ENCODE peak calls at places on chromosomes 3 and 15, in eight cellular contexts. J is GM23338, X is heart right ventricle, H is body of pancreas, D is astrocyte, L is ovary, W is H1, O is A673. I is an unnamed sample. For H3K27me3, the result is how much of the 10 kb centered on the place peaks cover.

GRCh38 chr3:192907784-192908183 is 9.9 kb downstream of the MB21D2 start:
- DNase-seq in W (no peak), D (no peak), H (no peak), X (no peak), L (no peak), O (no peak), J (no peak), I (no peak)

GRCh38 chr3:184016820-184017671 is 638 bp downstream of the ABCC5 start:
- DNase-seq in O (peak), J (peak), L (peak), W (peak), X (peak), H (peak), D (no peak), I (no peak)

GRCh38 chr3:99953596-99953995 is 135.9 kb downstream of the CMSS1 start:
- DNase-seq in D (peak), X (no peak), H (no peak), J (no peak), O (no peak), L (no peak), W (no peak), I (no peak)

GRCh38 chr3:123236902-123237301 is 35.2 kb downstream of the SEC22A start:
- DNase-seq in L (no peak), X (no peak), H (no peak), D (no peak), W (no peak), O (no peak), J (no peak), I (no peak)

GRCh38 chr3:150409125-150409526 is 1.0 kb downstream of the TSC22D2 start:
- DNase-seq in H (no peak), O (no peak), W (no peak), D (no peak), X (no peak), L (peak), J (no peak), I (no peak)

GRCh38 chr15:58731756-58732535 is 17.6 kb downstream of the ADAM10 start:
- DNase-seq in H (no peak), D (peak), W (no peak), L (no peak), J (no peak), O (no peak), X (no peak), I (peak)

GRCh38 chr3:184592411-184593200 is 31.0 kb downstream of the EPHB3 start:
- DNase-seq in D (peak), L (peak), W (no peak), J (no peak), O (no peak), H (no peak), X (no peak), I (peak)

GRCh38 chr15:67421105-67421504 is 99.8 kb upstream of the C15orf61 start:
- DNase-seq in W (no peak), J (no peak), H (no peak), X (no peak), D (no peak), O (no peak), L (no peak), I (no peak)

GRCh38 chr3:148400754-148401153 is 296.9 kb upstream of the AGTR1 start:
- DNase-seq in J (no peak), H (no peak), D (no peak), W (no peak), L (no peak), X (no peak), O (no peak), I (no peak)

GRCh38 chr15:31390777-31391486 is 64.3 kb downstream of the KLF13 start:
- DNase-seq in H (no peak), J (no peak), X (no peak), O (no peak), L (no peak), D (no peak), W (no peak), I (no peak)

GRCh38 chr15:76340198-76340801 is 3.7 kb downstream of the ISL2 start:
- DNase-seq in X (peak), H (peak), J (peak), W (peak), D (no peak), L (no peak), O (no peak), I (no peak)

GRCh38 chr3:191234216-191234615 is 35.2 kb downstream of the OSTN start:
- DNase-seq in H (no peak), J (no peak), L (no peak), D (no peak), O (no peak), W (no peak), X (no peak), I (no peak)

GRCh38 chr3:187753516-187753915 is 8.2 kb upstream of the BCL6 start:
- DNase-seq in L (no peak), H (no peak), W (no peak), D (no peak), J (no peak), X (no peak), O (no peak), I (no peak)

GRCh38 chr3:157242836-157243235 is 82.9 kb upstream of the CCNL1 start:
- DNase-seq in L (no peak), H (no peak), X (no peak), W (no peak), O (no peak), D (no peak), J (no peak), I (no peak)

GRCh38 chr3:173529062-173529711 is 131.6 kb downstream of the NLGN1 start:
- DNase-seq in J (peak), L (no peak), O (peak), X (no peak), D (peak), W (no peak), H (peak), I (no peak)

GRCh38 chr3:136135039-136135802 is 60.9 kb downstream of the MSL2 start:
- DNase-seq in H (no peak), X (no peak), D (no peak), J (no peak), O (peak), W (no peak), L (no peak), I (no peak)

GRCh38 chr15:62275818-62276217 is 110.7 kb upstream of the C2CD4B start:
- DNase-seq in J (no peak), O (no peak), X (no peak), L (no peak), W (no peak), H (peak), D (no peak), I (no peak)

GRCh38 chr15:61479601-61480000 is 250.5 kb upstream of the RORA start:
- DNase-seq in O (no peak), L (no peak), J (no peak), H (no peak), D (peak), X (no peak), W (no peak), I (no peak)

GRCh38 chr15:48040166-48040817 is 80.5 kb upstream of the SLC24A5 start:
- DNase-seq in L (no peak), O (peak), X (no peak), J (no peak), H (no peak), W (no peak), D (peak), I (no peak)

GRCh38 chr3:4373669-4374068 is 70.5 kb downstream of the SETMAR start:
- DNase-seq in O (no peak), L (no peak), D (no peak), H (no peak), X (no peak), W (no peak), J (no peak), I (no peak)

GRCh38 chr3:141529256-141530132 is 42.7 kb downstream of the RASA2 start:
- DNase-seq in H (no peak), W (no peak), D (no peak), O (peak), J (peak), L (no peak), X (no peak), I (no peak)

GRCh38 chr3:5796541-5796940 is 609.0 kb downstream of the EDEM1 start:
- DNase-seq in D (no peak), H (no peak), W (no peak), J (no peak), X (no peak), O (no peak), L (no peak), I (no peak)

GRCh38 chr3:55169608-55170010 is 241.8 kb upstream of the LRTM1 start:
- DNase-seq in W (no peak), J (no peak), L (no peak), O (no peak), X (no peak), H (no peak), D (peak), I (peak)

DNA sequence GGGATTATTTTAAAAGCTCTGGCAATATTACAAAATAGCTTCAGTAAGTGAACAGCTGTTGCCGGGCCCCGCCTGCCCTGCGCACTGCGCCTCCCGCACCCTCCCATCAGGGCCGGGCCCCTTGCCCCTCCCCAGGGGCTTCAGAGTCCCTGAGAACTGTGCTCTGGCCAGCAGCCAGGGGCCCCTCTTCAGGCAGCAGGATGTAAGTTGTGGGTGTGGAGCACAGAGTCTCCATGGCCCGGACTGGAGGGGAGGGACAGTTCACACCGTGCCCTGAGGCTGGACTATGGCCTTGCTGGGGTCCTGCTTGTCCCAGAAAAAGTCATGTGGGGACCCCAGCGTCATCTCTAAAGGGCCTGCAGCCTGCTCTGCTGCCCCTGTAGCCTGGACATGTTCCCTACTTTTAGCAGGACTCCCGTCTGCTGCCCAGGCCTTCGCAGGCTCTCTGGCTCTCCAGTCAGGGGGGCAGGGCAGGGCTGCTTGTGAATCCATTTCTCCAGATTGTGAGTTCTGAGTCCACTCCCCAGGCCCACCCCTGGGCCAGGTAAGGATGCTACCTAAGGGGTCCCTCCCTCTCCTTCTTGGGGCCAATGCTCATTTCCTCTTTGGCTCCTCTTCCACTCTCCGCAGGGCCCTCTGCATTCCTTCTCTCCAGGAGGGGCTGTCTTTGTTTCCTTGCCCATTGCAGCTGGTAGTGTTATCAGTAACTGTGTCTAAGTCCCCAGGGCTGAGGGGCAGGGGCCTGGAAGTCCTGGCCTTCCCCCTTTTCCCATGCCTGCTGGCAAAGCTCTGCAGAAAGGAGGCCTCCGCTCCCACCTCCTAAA is 12.8 kb upstream of the CACNA2D2 start:
- DNase-seq in W (peak), D (no peak), H (peak), O (peak), L (peak), X (peak), J (peak), I (no peak)
- H3K27me3 ChIP-seq in W (under half), D (under half), H (under half), O (under half), L (under half), X (under half), J (under half), I (under half)

GRCh38 chr3:129282727-129283327 is 4.2 kb downstream of the HMCES start:
- DNase-seq in J (no peak), W (no peak), D (peak), X (no peak), H (no peak), L (no peak), O (peak), I (no peak)
- TF ChIP-seq CTCF in J (no peak), W (no peak), D (no peak), X (no peak), H (no peak), L (no peak), O (no peak), I (no peak)

GRCh38 chr3:10510086-10510742 is 4.8 kb upstream of the ATP2B2 start:
- DNase-seq in X (no peak), H (no peak), J (no peak), O (no peak), W (no peak), D (no peak), L (no peak), I (no peak)
- H3K27me3 ChIP-seq in X (under half), H (under half), J (under half), O (under half), W (under half), D (under half), L (under half), I (under half)

DNA sequence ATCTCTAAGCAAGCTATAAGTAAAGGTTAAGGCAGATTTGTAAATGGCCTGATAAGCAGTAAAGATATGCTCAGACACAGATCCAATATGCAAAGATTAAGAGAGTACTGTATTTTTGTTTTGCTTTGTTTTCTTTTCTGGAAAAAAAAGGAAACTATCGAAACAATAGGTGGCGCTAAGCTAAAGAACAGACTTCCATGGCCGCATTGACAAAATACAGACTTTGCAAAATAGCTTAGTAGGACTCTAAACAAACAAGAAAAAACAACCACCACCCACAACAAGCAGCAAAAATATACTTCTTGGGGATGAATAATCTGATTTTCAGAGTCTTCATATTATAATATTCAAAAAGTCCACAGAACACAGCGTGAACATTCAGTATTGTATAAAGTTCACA is 758.4 kb upstream of the ROBO1 start:
- DNase-seq in X (no peak), O (peak), J (peak), H (no peak), D (no peak), W (no peak), L (no peak), I (no peak)
- TF ChIP-seq CTCF in X (no peak), O (peak), J (peak), H (no peak), D (peak), W (no peak), L (no peak), I (no peak)

GRCh38 chr3:14228611-14229470 is 50.2 kb downstream of the LSM3 start:
- DNase-seq in H (no peak), L (no peak), D (no peak), O (no peak), W (no peak), J (no peak), X (no peak), I (no peak)
- H3K27me3 ChIP-seq in H (under half), L (under half), D (under half), O (under half), W (under half), J (under half), X (under half), I (under half)

GRCh38 chr15:43229977-43230376 is 9.2 kb upstream of the EPB42 start:
- DNase-seq in W (no peak), O (no peak), J (no peak), L (no peak), H (no peak), D (no peak), X (no peak), I (no peak)
- TF ChIP-seq CTCF in W (no peak), O (no peak), J (no peak), L (no peak), H (no peak), D (no peak), X (no peak), I (no peak)

GRCh38 chr15:96593735-96594134 is 263.2 kb downstream of the NR2F2 start:
- DNase-seq in J (peak), H (no peak), W (no peak), D (no peak), O (no peak), X (no peak), L (no peak), I (no peak)
- H3K27me3 ChIP-seq in J (under half), H (under half), W (under half), D (under half), O (under half), X (under half), L (under half), I (under half)

GRCh38 chr3:32606277-32606676 is 35.6 kb upstream of the DYNC1LI1 start:
- DNase-seq in J (no peak), O (no peak), X (no peak), D (no peak), L (no peak), W (no peak), H (no peak), I (no peak)

GRCh38 chr3:32602206-32602605 is 31.5 kb upstream of the DYNC1LI1 start:
- DNase-seq in D (no peak), L (no peak), W (no peak), H (no peak), X (no peak), O (no peak), J (peak), I (no peak)

GRCh38 chr3:32603064-32603463 is 32.4 kb upstream of the DYNC1LI1 start:
- DNase-seq in L (no peak), O (no peak), D (no peak), W (no peak), X (no peak), H (no peak), J (no peak), I (no peak)
- TF ChIP-seq CTCF in L (no peak), O (no peak), D (no peak), W (no peak), X (no peak), H (no peak), J (no peak), I (no peak)

DNA sequence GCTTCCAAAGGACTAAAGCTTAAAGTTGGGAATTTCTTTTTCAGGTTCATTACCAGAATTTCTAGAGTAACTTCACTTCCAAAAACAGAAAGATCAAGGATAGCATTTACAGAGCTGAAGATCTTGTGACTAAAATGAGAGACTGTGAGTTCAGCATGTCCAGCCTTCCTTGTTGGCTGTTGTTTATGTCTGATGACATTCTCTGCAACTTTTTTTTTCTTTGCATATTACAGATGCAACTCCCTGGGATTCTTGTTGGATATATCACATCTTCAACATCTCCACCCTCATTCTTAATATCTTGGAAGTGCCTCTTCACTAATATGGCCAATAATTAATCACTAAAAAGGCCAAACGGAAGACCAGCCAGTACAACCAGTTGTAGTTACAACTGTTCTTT is 86.2 kb upstream of the FRMD4B start:
- DNase-seq in X (no peak), O (no peak), D (no peak), H (no peak), J (no peak), W (no peak), L (no peak), I (no peak)
- H3K27me3 ChIP-seq in X (under half), O (under half), D (under half), H (under half), J (under half), W (under half), L (under half), I (under half)

DNA sequence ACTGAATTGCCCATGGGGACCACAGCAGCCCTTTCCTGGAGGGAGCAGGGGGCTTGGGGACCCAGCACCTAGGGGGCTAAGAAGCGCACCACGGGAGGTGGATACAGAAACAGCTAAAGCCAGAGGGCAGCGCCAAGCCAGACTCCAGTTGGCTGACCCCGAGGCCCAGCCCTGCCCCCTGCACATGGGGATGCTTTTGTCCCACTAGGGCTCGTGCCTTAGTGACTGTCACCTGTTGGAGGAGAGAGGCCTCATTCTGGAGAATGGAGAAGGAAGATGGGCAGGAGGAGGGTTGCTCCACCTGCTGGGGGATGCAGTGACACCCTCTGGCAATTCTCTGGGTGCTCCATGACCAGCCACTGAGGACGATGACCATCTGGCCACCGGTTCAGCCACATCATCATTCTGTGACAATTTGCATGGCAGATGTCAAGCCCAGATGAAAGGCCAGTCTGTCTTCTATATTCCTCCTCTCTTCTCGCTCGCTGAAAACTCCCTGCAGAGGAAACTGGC is 167.8 kb upstream of the TLE3 start:
- DNase-seq in X (no peak), W (no peak), L (no peak), O (no peak), H (no peak), J (no peak), D (no peak), I (no peak)
- TF ChIP-seq CTCF in X (peak), W (no peak), L (no peak), O (peak), H (no peak), J (no peak), D (no peak), I (peak)

I was measured in BJ.